ENCODE peak calls at places on chromosomes 2 and 18, in ten cellular contexts. C is sigmoid colon, A is fibroblast of pulmonary artery, D is BJ, X is WERI-Rb-1, L is adrenal gland, I is RWPE2, P is breast epithelium, T is fibroblast of mammary gland, F is endothelial cell of umbilical vein. S is an unnamed sample.
A peak's percentile ranks its signal among the peaks of the same experiment; 100 is the strongest.

GRCh38 chr2:64143154-64144056 is 815 bp downstream of the PELI1 start:
- DNase-seq in C (peak; percentile 66), A (peak; percentile 44), D (no peak), X (peak; percentile 55), L (peak; percentile 31), I (no peak), P (no peak), T (peak; percentile 43), F (peak; percentile 66), S (no peak)

GRCh38 chr2:186554450-186554849 is 35.4 kb upstream of the ITGAV start:
- DNase-seq in C (no peak), A (no peak), D (no peak), X (no peak), L (no peak), I (no peak), P (no peak), T (no peak), F (peak; percentile 38), S (no peak)

GRCh38 chr2:3645745-3646389 is 12.1 kb upstream of the ALLC start:
- DNase-seq in C (peak; percentile 44), A (no peak), D (no peak), X (no peak), L (peak; percentile 10), I (no peak), P (no peak), T (no peak), F (no peak), S (no peak)

GRCh38 chr2:108944601-108945241 is 44.3 kb downstream of the EDAR start:
- DNase-seq in C (no peak), A (no peak), D (no peak), X (peak; percentile 60), L (no peak), I (no peak), P (no peak), T (no peak), F (no peak), S (no peak)

GRCh38 chr18:62852851-62853250 is 137.5 kb downstream of the PHLPP1 start:
- DNase-seq in C (no peak), A (no peak), D (no peak), X (no peak), L (no peak), I (no peak), P (no peak), T (peak; percentile 48), F (no peak), S (no peak)

GRCh38 chr2:157032019-157032418 is 225.5 kb upstream of the GALNT5 start:
- DNase-seq in C (no peak), A (peak; percentile 97), D (peak; percentile 81), X (no peak), L (no peak), I (no peak), P (no peak), T (peak; percentile 96), F (peak; percentile 82), S (peak; percentile 59)

GRCh38 chr2:55010915-55011314 is 39.3 kb downstream of the RTN4 start:
- DNase-seq in C (no peak), A (peak; percentile 42), D (no peak), X (no peak), L (no peak), I (no peak), P (no peak), T (peak; percentile 49), F (no peak), S (no peak)

GRCh38 chr2:226031962-226032441 is 632.5 kb downstream of the NYAP2 start:
- DNase-seq in C (no peak), A (peak; percentile 29), D (no peak), X (no peak), L (no peak), I (no peak), P (no peak), T (no peak), F (no peak), S (peak; percentile 17)

GRCh38 chr18:55300469-55301195 is 287.4 kb downstream of the TCF4 start:
- DNase-seq in C (no peak), A (no peak), D (peak; percentile 83), X (no peak), L (no peak), I (no peak), P (no peak), T (peak; percentile 93), F (no peak), S (peak; percentile 45)

GRCh38 chr2:237675326-237675725 is 47.9 kb downstream of the LRRFIP1 start:
- DNase-seq in C (no peak), A (no peak), D (no peak), X (no peak), L (no peak), I (no peak), P (no peak), T (no peak), F (peak; percentile 83), S (no peak)

GRCh38 chr2:101803128-101803527 is 105.6 kb downstream of the MAP4K4 start:
- DNase-seq in C (no peak), A (peak; percentile 60), D (no peak), X (no peak), L (no peak), I (no peak), P (no peak), T (peak; percentile 65), F (no peak), S (no peak)

GRCh38 chr2:54454548-54454921 is 1.6 kb upstream of the SPTBN1 start:
- DNase-seq in C (no peak), A (no peak), D (no peak), X (no peak), L (no peak), I (no peak), P (no peak), T (no peak), F (no peak), S (no peak)

GRCh38 chr18:21682276-21683051 is 22.1 kb downstream of the ABHD3 start:
- DNase-seq in C (no peak), A (peak; percentile 84), D (peak; percentile 45), X (no peak), L (no peak), I (no peak), P (no peak), T (peak; percentile 85), F (peak; percentile 74), S (peak; percentile 28)

DNA sequence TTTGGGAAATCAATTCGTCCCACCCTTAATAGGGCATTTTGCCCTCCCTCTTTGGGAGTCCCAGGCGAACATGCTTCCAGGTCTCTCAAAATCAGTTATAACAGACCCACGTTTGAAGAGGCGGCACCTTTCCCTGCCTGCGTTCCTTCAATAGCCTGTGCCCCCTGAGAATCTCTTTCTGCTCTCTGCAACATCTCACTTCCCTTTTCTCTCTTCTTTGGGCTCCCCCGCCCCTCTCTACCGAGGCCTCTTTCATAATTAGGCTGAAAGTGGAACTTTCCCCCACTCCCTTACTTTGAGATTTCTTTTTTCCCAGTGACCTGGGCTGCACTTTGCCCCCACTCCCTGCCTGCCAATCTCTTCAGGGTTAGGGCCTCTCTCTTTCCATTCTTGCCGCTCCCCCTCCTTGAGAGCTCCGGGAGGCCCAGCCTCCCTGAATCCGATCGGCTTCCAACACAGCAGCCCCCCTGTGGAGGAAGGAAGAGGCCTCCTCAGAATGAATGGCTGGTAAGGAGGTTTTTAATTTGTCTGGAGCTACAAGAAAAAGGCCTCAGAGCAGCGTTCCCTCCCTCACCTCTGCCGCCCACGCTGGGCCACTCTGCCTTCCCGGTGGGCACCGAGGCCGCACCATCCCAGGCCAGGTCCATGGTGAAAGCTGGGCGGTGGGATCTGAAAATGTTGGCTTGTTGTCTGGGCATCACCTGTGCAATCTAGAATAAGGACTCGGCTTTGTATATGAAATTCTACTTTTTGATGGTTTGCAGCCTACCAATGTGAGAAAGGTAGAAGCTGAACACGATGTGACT is 162.6 kb upstream of the SIX3 start:
- DNase-seq in C (no peak), A (no peak), D (no peak), X (peak; percentile 83), L (no peak), I (no peak), P (no peak), T (no peak), F (no peak), S (no peak)
- H3K4me3 ChIP-seq in C (no peak overlapping the region), A (no peak overlapping the region), D (no peak overlapping the region), X (peak overlapping the region; percentile 49), L (no peak overlapping the region), I (no peak overlapping the region), P (no peak overlapping the region), T (no peak overlapping the region), F (no peak overlapping the region), S (no peak overlapping the region)

DNA sequence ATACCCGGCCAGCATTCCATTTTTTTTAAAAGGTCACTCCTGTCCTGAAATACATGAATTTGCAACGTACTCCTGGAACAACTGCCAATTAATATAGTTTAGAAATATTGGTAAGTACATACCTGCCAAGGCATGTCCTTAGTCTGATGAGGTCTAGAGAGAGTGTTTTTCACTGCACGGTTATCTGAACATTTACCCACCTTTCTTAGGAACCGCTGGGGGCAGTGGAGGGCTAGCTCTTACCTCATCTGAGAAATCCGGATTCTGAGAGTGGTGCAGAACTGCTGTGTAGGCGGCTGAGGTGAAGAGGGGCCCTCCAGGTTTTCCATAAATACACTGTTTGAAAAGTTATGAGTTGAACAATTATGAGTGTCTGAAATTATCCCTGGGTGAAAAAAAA is 133.1 kb upstream of the CCDC195 start:
- DNase-seq in C (no peak), A (peak; percentile 10), D (no peak), X (no peak), L (no peak), I (no peak), P (no peak), T (no peak), F (no peak), S (no peak)
- TF ChIP-seq CTCF in C (no peak), A (peak; percentile 25), D (no peak), X (peak; percentile 28), L (no peak), I (peak; percentile 17), P (no peak), T (peak; percentile 22), F (peak; percentile 15), S (no peak)

DNA sequence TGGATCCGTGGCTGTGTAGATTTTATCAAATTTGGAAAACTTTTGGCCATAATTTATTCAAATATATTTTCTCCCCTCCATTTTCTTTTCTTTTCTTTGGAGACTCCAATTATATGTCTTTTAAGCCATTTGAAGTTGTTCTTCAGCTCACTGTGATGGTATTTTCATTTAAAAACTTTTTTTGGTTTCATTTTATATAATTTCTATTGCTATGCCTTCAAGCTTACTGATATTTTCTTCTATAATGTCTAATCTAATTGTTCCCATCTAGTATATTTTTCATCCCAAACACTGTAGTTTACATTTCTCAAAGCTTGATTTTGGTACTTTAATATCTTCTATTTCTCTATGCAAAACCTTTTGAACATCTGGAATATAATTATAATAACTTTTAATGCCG is 72.5 kb downstream of the WDR7 start:
- DNase-seq in C (no peak), A (no peak), D (no peak), X (no peak), L (no peak), I (no peak), P (no peak), T (no peak), F (no peak), S (no peak)
- H3K4me3 ChIP-seq in C (no peak overlapping the region), A (no peak overlapping the region), D (no peak overlapping the region), X (no peak overlapping the region), L (no peak overlapping the region), I (no peak overlapping the region), P (no peak overlapping the region), T (no peak overlapping the region), F (no peak overlapping the region), S (no peak overlapping the region)

DNA sequence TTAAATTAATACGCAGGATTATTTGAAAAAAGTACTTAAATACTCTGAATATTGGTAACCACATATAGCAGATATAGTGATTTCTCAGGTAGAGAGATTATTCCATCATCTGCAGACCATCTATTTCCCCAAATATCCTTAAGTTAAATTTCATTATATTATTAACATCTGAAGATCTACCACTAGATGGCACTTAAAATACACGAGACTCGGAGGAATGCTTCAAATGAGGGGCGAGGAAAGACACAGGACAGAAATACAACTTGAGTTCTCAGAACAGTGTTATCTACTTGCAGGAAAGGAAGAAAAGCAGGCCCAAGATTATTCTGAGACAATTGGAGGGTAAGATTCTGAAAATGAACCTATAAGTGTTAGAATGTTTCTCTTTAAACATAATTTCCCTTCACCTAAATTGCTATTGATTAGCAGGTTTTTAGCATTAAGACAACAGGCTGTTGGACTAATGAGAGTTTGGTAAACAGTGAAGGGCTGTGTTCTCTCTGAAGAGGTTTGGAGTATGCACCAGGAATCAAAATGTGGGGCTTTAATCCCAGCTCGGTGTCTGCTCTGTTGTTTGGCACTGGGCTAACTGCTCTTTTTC is 76.9 kb upstream of the GCFC2 start:
- DNase-seq in C (no peak), A (peak; percentile 64), D (no peak), X (no peak), L (no peak), I (no peak), P (no peak), T (peak; percentile 42), F (peak; percentile 39), S (no peak)
- TF ChIP-seq CTCF in C (peak; percentile 10), A (peak; percentile 54), D (peak; percentile 57), X (no peak), L (peak; percentile 42), I (peak; percentile 77), P (no peak), T (peak; percentile 45), F (no peak), S (no peak)

S was measured in AG04449.